ENCODE peak calls at places on chromosome 7, in four cellular contexts. I, H, B and P are unnamed samples.

GRCh38 chr7:35753761-35754603 is 46.9 kb upstream of the SEPTIN7 start:
- DNase-seq in I (peak), H (no peak), B (no peak), P (no peak)

GRCh38 chr7:2417981-2418481 is 14.6 kb downstream of the CHST12 start:
- DNase-seq in I (peak), H (peak), B (no peak), P (no peak)

GRCh38 chr7:123749537-123749857 is 694 bp upstream of the WASL start:
- DNase-seq in I (peak), H (no peak), B (no peak), P (no peak)

GRCh38 chr7:372939-373791 is 83.2 kb downstream of the FOXL3 start:
- DNase-seq in I (no peak), H (peak), B (no peak), P (no peak)

GRCh38 chr7:155457544-155458316 is at the start of gene EN2:
- DNase-seq in I (no peak), H (no peak), B (peak), P (peak)

GRCh38 chr7:31488562-31489203 is 25.2 kb upstream of the ITPRID1 start:
- DNase-seq in I (no peak), H (no peak), B (peak), P (peak)

GRCh38 chr7:78472519-78472918 is 673.9 kb downstream of the PHTF2 start:
- DNase-seq in I (peak), H (no peak), B (no peak), P (no peak)

GRCh38 chr7:37901890-37902524 is 14.6 kb downstream of the SFRP4 start:
- DNase-seq in I (no peak), H (no peak), B (no peak), P (no peak)

GRCh38 chr7:38820571-38820970 is 88.4 kb downstream of the VPS41 start:
- DNase-seq in I (no peak), H (no peak), B (no peak), P (no peak)

GRCh38 chr7:44325811-44326241 is 432 bp upstream of the CAMK2B start:
- DNase-seq in I (no peak), H (no peak), B (no peak), P (no peak)

GRCh38 chr7:80827238-80827633 is 91.6 kb downstream of the SEMA3C start:
- DNase-seq in I (no peak), H (no peak), B (no peak), P (no peak)

GRCh38 chr7:105937411-105937810 is 25.7 kb upstream of the CDHR3 start:
- DNase-seq in I (no peak), H (no peak), B (no peak), P (no peak)

GRCh38 chr7:34622771-34623250 is 35.2 kb upstream of the NPSR1 start:
- DNase-seq in I (no peak), H (no peak), B (no peak), P (no peak)

GRCh38 chr7:84949501-84949900 is 237.4 kb downstream of the SEMA3D start:
- DNase-seq in I (no peak), H (no peak), B (no peak), P (no peak)

GRCh38 chr7:155995183-155995612 is 182.9 kb upstream of the SHH start:
- DNase-seq in I (no peak), H (no peak), B (no peak), P (no peak)

GRCh38 chr7:44587843-44588711 is 6.0 kb upstream of the TMED4 start:
- DNase-seq in I (peak), H (no peak), B (peak), P (no peak)

GRCh38 chr7:40586197-40586596 is 451.4 kb downstream of the SUGCT start:
- DNase-seq in I (peak), H (no peak), B (no peak), P (no peak)

GRCh38 chr7:42244828-42245227 is 7.8 kb upstream of the GLI3 start:
- DNase-seq in I (peak), H (no peak), B (no peak), P (no peak)

GRCh38 chr7:92798517-92799249 is 37.7 kb downstream of the CDK6 start:
- DNase-seq in I (no peak), H (no peak), B (no peak), P (no peak)

GRCh38 chr7:111363099-111363498 is 199.2 kb downstream of the IMMP2L start:
- DNase-seq in I (peak), H (no peak), B (no peak), P (no peak)

GRCh38 chr7:89312561-89312960 is 517.0 kb upstream of the TEX47 start:
- DNase-seq in I (no peak), H (no peak), B (no peak), P (no peak)

GRCh38 chr7:94354950-94355349 is 39.7 kb upstream of the COL1A2 start:
- DNase-seq in I (no peak), H (no peak), B (no peak), P (no peak)

GRCh38 chr7:89023902-89024301 is 228.4 kb upstream of the TEX47 start:
- DNase-seq in I (no peak), H (no peak), B (no peak), P (no peak)

GRCh38 chr7:44052771-44053365 is 8.4 kb downstream of the DBNL start:
- DNase-seq in I (no peak), H (peak), B (no peak), P (no peak)

GRCh38 chr7:56063882-56064625 is at the start of gene SUMF2:
- DNase-seq in I (peak), H (peak), B (peak), P (peak)
- TF ChIP-seq CTCF in I (peak), H (peak), B (peak), P (peak)

DNA sequence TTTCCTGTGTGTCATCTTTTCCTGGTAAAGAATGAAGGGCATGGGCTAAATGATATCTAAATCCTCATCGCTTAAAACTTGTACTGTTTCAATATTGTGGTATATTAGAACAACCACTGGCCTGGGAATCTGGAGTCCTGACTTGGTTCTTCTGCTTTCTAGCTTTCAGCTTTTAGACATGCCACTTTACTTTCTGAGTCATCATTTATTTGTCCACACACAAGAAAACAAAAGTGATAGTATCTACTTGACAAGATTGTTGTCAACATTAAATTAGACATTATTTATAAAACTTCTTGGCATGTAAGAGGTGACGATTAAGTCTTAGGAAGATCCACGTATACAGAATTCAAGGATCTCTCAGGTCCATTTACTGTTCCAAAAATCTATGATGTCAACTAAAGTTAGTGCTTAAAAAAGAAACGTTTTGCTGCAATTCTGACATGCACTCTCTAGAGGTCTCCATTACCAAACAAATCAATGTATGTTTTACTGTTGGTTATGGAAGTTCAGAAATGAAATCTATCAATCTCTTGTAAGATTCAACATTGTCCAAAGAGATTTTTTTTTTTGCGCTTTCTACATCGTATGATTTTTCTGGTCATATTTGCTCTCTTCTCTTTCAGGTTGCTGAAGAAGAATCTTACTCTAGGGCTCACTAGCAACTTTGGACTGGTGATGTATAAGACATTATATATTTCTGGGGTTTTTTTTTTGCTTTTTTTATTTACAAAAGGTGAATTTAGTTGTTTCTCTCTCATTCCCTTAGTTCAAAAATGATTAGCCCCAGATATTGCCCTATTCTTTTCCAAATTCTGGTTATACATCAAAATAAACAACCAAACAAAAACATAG is 53.6 kb upstream of the DYNC1I1 start:
- DNase-seq in I (no peak), H (no peak), B (peak), P (peak)
- TF ChIP-seq CTCF in I (peak), H (peak), B (no peak), P (no peak)

DNA sequence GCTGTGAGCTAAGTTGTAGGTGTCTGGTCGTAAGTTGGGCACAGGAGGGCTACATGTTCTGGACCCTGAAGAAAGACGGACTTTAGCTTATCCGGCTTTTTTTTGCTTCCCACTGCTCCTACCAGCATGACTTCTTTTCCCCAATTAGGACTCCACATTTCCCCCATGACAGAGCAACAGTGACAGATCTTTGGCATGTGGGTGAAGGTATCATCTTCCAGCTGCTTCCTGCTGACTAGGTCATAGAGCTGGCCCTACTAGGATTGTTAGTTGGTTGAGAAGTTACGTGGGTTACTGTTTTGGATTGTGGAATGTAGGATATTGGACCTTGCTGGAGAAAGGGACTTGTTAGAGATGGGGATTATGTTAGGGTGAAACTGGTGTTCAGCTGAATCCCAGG is 21.4 kb downstream of the LANCL2 start:
- DNase-seq in I (no peak), H (no peak), B (no peak), P (no peak)
- TF ChIP-seq CTCF in I (no peak), H (no peak), B (no peak), P (no peak)

DNA sequence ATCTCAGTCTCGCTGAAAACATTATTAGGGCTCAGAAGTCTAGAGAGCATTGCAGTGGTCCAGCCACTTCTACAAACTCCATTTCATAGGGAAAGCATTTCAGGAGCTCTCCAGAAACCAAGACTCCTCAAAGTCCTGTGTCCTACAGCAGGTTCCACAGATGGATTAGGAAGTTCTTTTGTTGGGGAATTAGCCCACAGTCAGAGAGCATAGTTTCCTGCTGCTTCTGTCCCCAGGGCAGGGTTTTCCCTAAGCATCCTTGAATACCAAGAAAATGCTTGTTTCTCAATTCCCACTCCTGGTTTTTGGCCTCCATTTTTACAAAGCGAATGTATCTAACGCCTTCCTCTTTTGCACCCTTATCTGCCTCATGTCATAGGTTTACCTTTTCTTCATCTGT is 235.9 kb upstream of the PODXL start:
- DNase-seq in I (no peak), H (no peak), B (no peak), P (no peak)
- TF ChIP-seq CTCF in I (no peak), H (no peak), B (no peak), P (no peak)

GRCh38 chr7:71210220-71210619 is 78.3 kb downstream of the GALNT17 start:
- DNase-seq in I (no peak), H (no peak), B (no peak), P (no peak)

GRCh38 chr7:71221049-71221448 is 89.1 kb downstream of the GALNT17 start:
- DNase-seq in I (no peak), H (no peak), B (no peak), P (no peak)

GRCh38 chr7:71221549-71221948 is 89.6 kb downstream of the GALNT17 start:
- DNase-seq in I (no peak), H (no peak), B (no peak), P (no peak)

GRCh38 chr7:71220210-71220695 is 88.3 kb downstream of the GALNT17 start:
- DNase-seq in I (no peak), H (peak), B (no peak), P (no peak)

DNA sequence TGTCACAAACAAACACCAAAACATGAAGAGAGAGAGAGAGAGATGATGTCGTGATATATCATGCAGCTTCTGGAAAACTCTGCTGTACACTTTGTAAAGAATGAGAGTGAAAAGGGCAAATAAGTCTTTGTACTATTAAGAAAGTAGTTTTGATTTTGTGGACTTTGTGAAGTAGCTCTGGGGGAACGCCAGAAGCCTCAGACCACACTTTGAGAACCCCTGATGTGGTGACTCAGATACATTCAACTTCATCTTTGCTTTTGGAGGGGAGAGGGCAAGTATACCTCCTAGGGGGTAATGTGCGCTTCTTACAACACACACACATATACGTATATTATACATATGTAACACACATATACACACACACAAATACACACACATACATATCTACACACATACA is 84.3 kb downstream of the GALNT17 start:
- DNase-seq in I (no peak), H (no peak), B (no peak), P (no peak)
- TF ChIP-seq CTCF in I (no peak), H (no peak), B (no peak), P (no peak)

GRCh38 chr7:19619122-19619521 is 89.7 kb downstream of the POLR1F start:
- DNase-seq in I (no peak), H (no peak), B (no peak), P (no peak)

GRCh38 chr7:19623676-19624075 is 85.2 kb downstream of the POLR1F start:
- DNase-seq in I (no peak), H (no peak), B (no peak), P (no peak)

GRCh38 chr7:19617921-19618320 is 90.9 kb downstream of the POLR1F start:
- DNase-seq in I (no peak), H (no peak), B (no peak), P (no peak)

GRCh38 chr7:19620470-19620869 is 88.4 kb downstream of the POLR1F start:
- DNase-seq in I (no peak), H (no peak), B (no peak), P (no peak)

DNA sequence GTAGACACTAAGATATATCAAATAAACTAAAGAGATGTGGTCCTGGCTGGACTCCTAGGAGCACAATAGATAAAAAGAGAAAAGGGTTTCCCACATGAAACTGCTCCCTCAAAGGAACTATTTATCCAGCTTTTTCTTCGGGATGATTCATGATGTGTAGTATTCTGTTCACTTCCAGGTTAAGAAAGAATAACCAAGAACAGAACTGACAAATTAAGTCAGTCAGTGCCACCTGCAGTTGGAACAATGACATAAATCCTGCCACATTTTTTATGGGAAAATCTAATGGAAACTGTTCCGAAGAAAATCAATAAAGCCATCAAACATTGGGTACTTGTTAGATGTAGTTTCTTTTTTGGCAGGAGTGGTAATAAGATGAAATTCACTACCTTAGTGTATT is 87.1 kb downstream of the POLR1F start:
- DNase-seq in I (no peak), H (no peak), B (no peak), P (no peak)
- TF ChIP-seq CTCF in I (no peak), H (no peak), B (no peak), P (no peak)